ENCODE peak calls at places on chromosomes 2 and 18, in ten cellular contexts. C is fibroblast of pulmonary artery; G is T-helper 22 cell; Q is NCI-H69; B is GM12878; R is stimulated activated CD4-positive, alpha-beta T cell treated with anti-CD3 and anti-CD28 coated beads, TNF-alpha, amount 100 ng/mL, for 24 hours; E is CD4-positive, CD25-positive, alpha-beta regulatory T cell; U is NCI-H1105 treated with DMSO at 0.1 percent for 48 hours; W is body of pancreas; M is AG08396. X is an unnamed sample.
A peak's percentile ranks its signal among the peaks of the same experiment; 100 is the strongest.

GRCh38 chr2:130376433-130377293 is 20.8 kb downstream of the PTPN18 start:
- DNase-seq in W (no peak), G (no peak), E (peak; percentile 34), U (no peak), C (no peak), B (peak; percentile 89), R (no peak), M (no peak), Q (no peak), X (no peak)

GRCh38 chr2:145277922-145278321 is 758.0 kb upstream of the ZEB2 start:
- DNase-seq in G (no peak), E (no peak), M (peak; percentile 7), Q (no peak), B (no peak), R (no peak), U (no peak), C (peak; percentile 4), W (no peak), X (no peak)

GRCh38 chr2:150938586-150938985 is 323.1 kb downstream of the RBM43 start:
- DNase-seq in M (no peak), R (no peak), B (no peak), W (no peak), E (no peak), Q (no peak), G (no peak), U (no peak), C (no peak), X (no peak)

GRCh38 chr2:220585241-220585640 is 957.8 kb downstream of the SLC4A3 start:
- DNase-seq in W (no peak), E (no peak), U (no peak), B (no peak), Q (no peak), C (no peak), R (no peak), M (peak; percentile 17), G (no peak), X (no peak)

GRCh38 chr2:138036522-138036921 is 72.2 kb downstream of the HNMT start:
- DNase-seq in R (no peak), U (no peak), E (no peak), M (no peak), G (no peak), Q (no peak), W (no peak), B (no peak), C (no peak), X (no peak)

GRCh38 chr2:240629968-240630770 is 4.9 kb downstream of the GPR35 start:
- DNase-seq in W (peak; percentile 9), G (no peak), C (no peak), E (no peak), R (no peak), B (no peak), M (no peak), U (no peak), Q (no peak), X (no peak)

GRCh38 chr2:216777637-216778273 is 82.1 kb downstream of the TNP1 start:
- DNase-seq in B (peak; percentile 27), U (peak; percentile 52), R (no peak), G (no peak), W (no peak), E (peak; percentile 62), Q (peak; percentile 92), M (peak; percentile 54), C (peak; percentile 55), X (peak; percentile 88)

GRCh38 chr18:3441290-3441689 is 8.7 kb upstream of the TGIF1 start:
- DNase-seq in R (no peak), G (no peak), E (no peak), M (no peak), B (no peak), W (peak; percentile 36), Q (peak; percentile 72), U (no peak), C (peak; percentile 51), X (peak; percentile 74)

GRCh38 chr2:33215299-33215698 is 261.1 kb upstream of the RASGRP3 start:
- DNase-seq in B (no peak), Q (peak; percentile 10), M (peak; percentile 18), U (no peak), R (no peak), W (peak; percentile 22), C (peak; percentile 89), E (no peak), G (no peak), X (no peak)

GRCh38 chr2:55954306-55955035 is 30.9 kb upstream of the EFEMP1 start:
- DNase-seq in M (peak; percentile 17), U (no peak), B (no peak), E (no peak), G (no peak), W (no peak), C (peak; percentile 78), R (no peak), Q (no peak), X (no peak)

GRCh38 chr2:162821176-162821575 is 17.4 kb downstream of the KCNH7 start:
- DNase-seq in E (no peak), C (peak; percentile 32), Q (peak; percentile 22), M (no peak), R (no peak), G (no peak), W (no peak), U (no peak), B (no peak), X (no peak)

GRCh38 chr2:17830053-17831034 is 14.1 kb downstream of the MSGN1 start:
- DNase-seq in R (no peak), W (peak; percentile 52), G (no peak), Q (no peak), E (peak; percentile 59), M (peak; percentile 77), B (no peak), U (no peak), C (peak; percentile 79), X (peak; percentile 95)

GRCh38 chr2:30464544-30465170 is 17.6 kb downstream of the LCLAT1 start:
- DNase-seq in W (no peak), U (no peak), E (no peak), G (no peak), M (no peak), Q (peak; percentile 19), R (no peak), C (no peak), B (no peak), X (no peak)

GRCh38 chr18:69528439-69528838 is 127.8 kb downstream of the DOK6 start:
- DNase-seq in Q (no peak), E (no peak), U (no peak), G (no peak), M (no peak), R (no peak), C (peak; percentile 62), W (no peak), B (no peak), X (peak; percentile 19)

GRCh38 chr2:56313541-56313940 is 129.8 kb downstream of the CCDC85A start:
- DNase-seq in Q (peak; percentile 83), W (peak; percentile 13), G (no peak), M (no peak), C (no peak), U (peak; percentile 21), B (no peak), E (no peak), R (no peak), X (no peak)

GRCh38 chr2:181438298-181438697 is 18.9 kb upstream of the ITGA4 start:
- DNase-seq in W (no peak), R (no peak), B (no peak), G (no peak), E (peak; percentile 52), Q (peak; percentile 15), U (no peak), M (no peak), C (no peak), X (peak; percentile 15)

GRCh38 chr2:98444436-98445166 is at the start of gene INPP4A:
- DNase-seq in G (peak; percentile 65), W (peak; percentile 80), E (peak; percentile 80), B (no peak), Q (peak; percentile 82), C (peak; percentile 65), U (peak; percentile 58), R (peak; percentile 56), M (peak; percentile 96), X (peak; percentile 78)

GRCh38 chr2:124323321-124323720 is 298.2 kb downstream of the CNTNAP5 start:
- DNase-seq in B (no peak), M (no peak), E (no peak), G (no peak), C (peak; percentile 57), W (no peak), R (no peak), Q (no peak), U (no peak), X (no peak)

GRCh38 chr18:13614318-13614643 is 112.1 kb downstream of the FAM210A start:
- DNase-seq in E (peak; percentile 65), U (no peak), C (no peak), R (no peak), G (no peak), Q (no peak), W (no peak), B (no peak), M (no peak), X (no peak)

GRCh38 chr2:185618630-185619029 is 120.0 kb upstream of the FSIP2 start:
- DNase-seq in B (no peak), U (peak; percentile 3), Q (peak; percentile 22), G (no peak), C (no peak), R (no peak), W (no peak), M (no peak), E (no peak), X (no peak)

X was measured in A673.